ENCODE peak calls at places on chromosome 1, in five cellular contexts. W is A549, X is AG04450, T is ovary, B is sigmoid colon. Y is an unnamed sample.

GRCh38 chr1:46043491-46044017 is 88.9 kb downstream of the PIK3R3 start:
- DNase-seq in T (no peak), X (no peak), B (peak), W (no peak), Y (no peak)

GRCh38 chr1:21869620-21870121 is 57.6 kb downstream of the LDLRAD2 start:
- DNase-seq in X (peak), B (peak), W (peak), T (peak), Y (no peak)

GRCh38 chr1:198934901-198935301 is 296.1 kb downstream of the PTPRC start:
- DNase-seq in W (no peak), B (no peak), T (no peak), X (no peak), Y (no peak)

GRCh38 chr1:27122652-27123051 is 32.3 kb downstream of the SLC9A1 start:
- DNase-seq in W (peak), X (no peak), B (peak), T (no peak), Y (peak)

GRCh38 chr1:10824821-10825540 is 28.5 kb upstream of the CASZ1 start:
- DNase-seq in X (peak), B (no peak), T (peak), W (peak), Y (no peak)

GRCh38 chr1:196372896-196373536 is 235.2 kb downstream of the KCNT2 start:
- DNase-seq in B (no peak), T (no peak), W (peak), X (no peak), Y (no peak)

GRCh38 chr1:36542962-36543515 is 60.3 kb upstream of the CSF3R start:
- DNase-seq in B (peak), T (no peak), X (no peak), W (peak), Y (no peak)

GRCh38 chr1:115641762-115642167 is at the start of gene VANGL1:
- DNase-seq in W (peak), X (no peak), T (peak), B (peak), Y (peak)

GRCh38 chr1:188958461-188959115 is 1519.1 kb downstream of the BRINP3 start:
- DNase-seq in B (no peak), W (no peak), X (peak), T (no peak), Y (no peak)

GRCh38 chr1:91791691-91792392 is 94.1 kb downstream of the TGFBR3 start:
- DNase-seq in B (no peak), X (no peak), T (no peak), W (no peak), Y (no peak)
- TF ChIP-seq CTCF in B (no peak), X (no peak), T (no peak), W (no peak), Y (no peak)

DNA sequence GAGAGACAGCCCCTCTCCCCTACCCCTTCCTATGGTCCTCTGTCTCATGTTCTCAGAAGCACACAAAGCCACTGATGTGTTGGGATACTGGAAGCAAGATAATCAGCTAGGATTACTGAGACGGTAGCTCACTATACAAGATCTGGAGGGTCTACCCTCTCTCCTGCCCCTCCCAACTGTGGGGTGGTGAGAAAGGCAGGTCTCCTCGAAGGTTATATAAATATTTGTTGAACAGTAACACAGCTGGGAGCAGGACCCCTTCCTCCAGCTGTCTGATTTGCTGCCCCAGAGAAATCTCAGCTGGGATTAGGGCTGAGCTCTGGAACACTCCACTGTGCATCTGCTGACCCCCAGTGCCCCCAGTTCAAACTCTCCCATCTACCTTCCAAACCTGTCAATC is 94.2 kb upstream of the IPO9 start:
- DNase-seq in X (no peak), B (no peak), W (no peak), T (no peak), Y (no peak)
- H3K27ac ChIP-seq in X (no peak), B (no peak), W (no peak), T (no peak), Y (no peak)

DNA sequence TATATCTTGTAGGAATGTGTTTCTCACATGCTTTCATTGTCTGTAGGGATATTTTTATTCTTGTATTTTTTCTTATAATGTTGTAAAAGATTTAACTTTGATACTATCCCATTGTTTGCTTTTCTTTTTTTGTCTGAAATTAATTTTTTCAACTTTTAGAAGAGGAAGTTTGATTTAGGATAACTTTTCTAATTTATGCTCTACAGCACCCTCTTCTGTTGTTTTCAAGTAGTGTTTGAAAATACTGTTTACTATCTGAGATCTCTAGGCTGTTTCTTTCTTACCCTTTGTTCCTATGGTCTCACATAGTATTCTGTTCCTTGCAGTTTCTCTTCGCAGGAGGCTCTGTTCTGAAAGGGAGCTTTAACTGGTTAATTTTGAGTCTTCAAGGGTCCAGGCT is 21.9 kb downstream of the ABCD3 start:
- DNase-seq in B (no peak), W (no peak), X (no peak), T (no peak), Y (no peak)
- TF ChIP-seq CTCF in B (no peak), W (no peak), X (no peak), T (no peak), Y (no peak)

DNA sequence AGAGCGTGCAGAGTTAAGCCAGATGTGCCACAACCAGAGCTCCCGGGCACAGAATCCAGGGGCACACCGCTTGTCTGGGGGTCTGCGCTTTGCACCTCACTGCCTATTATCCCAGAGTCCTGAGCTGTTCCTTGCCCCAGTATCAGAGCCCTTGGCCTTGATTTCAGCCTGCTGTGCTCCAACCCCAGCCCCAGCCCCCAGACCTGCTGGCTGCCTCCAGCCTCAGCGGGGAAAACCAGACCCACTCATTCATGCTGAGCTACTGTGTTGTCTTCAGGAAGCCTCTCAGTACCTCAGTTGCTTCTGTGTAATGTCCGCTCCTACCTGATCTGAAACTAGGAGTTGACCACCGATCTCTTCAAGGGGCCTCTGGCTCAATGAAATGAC is 1.1 kb downstream of the IKBKE start:
- DNase-seq in W (no peak), T (no peak), X (no peak), B (no peak), Y (no peak)
- H3K27ac ChIP-seq in W (peak), T (no peak), X (peak), B (no peak), Y (no peak)

GRCh38 chr1:178500091-178500770 is 3.5 kb upstream of the CLEC20A start:
- DNase-seq in X (no peak), T (no peak), B (no peak), W (peak), Y (no peak)
- TF ChIP-seq CTCF in X (peak), T (no peak), B (no peak), W (no peak), Y (peak)

GRCh38 chr1:15626269-15626668 is 9.0 kb downstream of the DDI2 start:
- DNase-seq in W (no peak), T (no peak), B (no peak), X (no peak), Y (no peak)
- H3K27ac ChIP-seq in W (no peak), T (no peak), B (no peak), X (no peak), Y (no peak)

Y was measured in lower lobe of right lung.